ENCODE peak calls at places on chromosomes 1 and 21, in eight cellular contexts. A is heart left ventricle, J is upper lobe of right lung, I is thoracic aorta, L is heart right ventricle, F is left lung, W is pancreas, S is lower lobe of right lung. O is an unnamed sample. For H3K27me3, the result is how much of the 10 kb centered on the place peaks cover.

GRCh38 chr21:46119565-46120271 is 21.8 kb downstream of the COL6A2 start:
- DNase-seq in A (peak), J (peak), I (no peak), L (peak), F (peak), W (no peak), S (peak), O (no peak)

GRCh38 chr1:206589206-206589605 is 23.1 kb downstream of the EIF2D start:
- DNase-seq in A (peak), J (no peak), I (no peak), L (peak), F (no peak), W (no peak), S (no peak), O (no peak)

GRCh38 chr1:117312453-117313138 is 54.7 kb upstream of the MAN1A2 start:
- DNase-seq in A (no peak), J (no peak), I (no peak), L (no peak), F (no peak), W (peak), S (no peak), O (peak)

GRCh38 chr1:198681831-198682756 is 43.3 kb downstream of the PTPRC start:
- DNase-seq in A (peak), J (peak), I (no peak), L (peak), F (peak), W (no peak), S (peak), O (peak)

GRCh38 chr1:25543425-25544242 is at the start of gene LDLRAP1:
- DNase-seq in A (peak), J (peak), I (no peak), L (peak), F (peak), W (peak), S (peak), O (peak)

GRCh38 chr21:39088831-39089380 is 94.3 kb downstream of the PSMG1 start:
- DNase-seq in A (no peak), J (no peak), I (no peak), L (peak), F (no peak), W (no peak), S (no peak), O (no peak)

GRCh38 chr1:206705187-206705586 is 20.5 kb downstream of the MAPKAPK2 start:
- DNase-seq in A (no peak), J (peak), I (no peak), L (no peak), F (peak), W (no peak), S (no peak), O (no peak)

GRCh38 chr1:152034654-152035405 is 2.0 kb downstream of the S100A11 start:
- DNase-seq in A (peak), J (no peak), I (no peak), L (peak), F (no peak), W (peak), S (no peak), O (peak)

GRCh38 chr1:245156736-245157505 is 2.1 kb downstream of the KIF26B start:
- DNase-seq in A (no peak), J (no peak), I (no peak), L (no peak), F (no peak), W (peak), S (no peak), O (no peak)

GRCh38 chr1:7209340-7209739 is 424.1 kb downstream of the CAMTA1 start:
- DNase-seq in A (no peak), J (no peak), I (no peak), L (no peak), F (no peak), W (no peak), S (no peak), O (no peak)

GRCh38 chr21:39452207-39452964 is 616 bp downstream of the SH3BGR start:
- DNase-seq in A (no peak), J (no peak), I (no peak), L (no peak), F (no peak), W (no peak), S (no peak), O (no peak)

GRCh38 chr1:109806733-109807397 is 43.1 kb upstream of the EPS8L3 start:
- DNase-seq in A (no peak), J (peak), I (no peak), L (no peak), F (no peak), W (no peak), S (no peak), O (no peak)

GRCh38 chr21:37257526-37257966 is 9.6 kb downstream of the VPS26C start:
- DNase-seq in A (peak), J (peak), I (no peak), L (peak), F (peak), W (no peak), S (peak), O (no peak)

GRCh38 chr1:41813220-41813619 is 105.5 kb downstream of the HIVEP3 start:
- DNase-seq in A (no peak), J (no peak), I (no peak), L (no peak), F (no peak), W (peak), S (no peak), O (no peak)

GRCh38 chr1:102891868-102892625 is 216.3 kb downstream of the COL11A1 start:
- DNase-seq in A (no peak), J (no peak), I (no peak), L (no peak), F (no peak), W (no peak), S (no peak), O (no peak)

GRCh38 chr21:41681336-41681801 is 85.5 kb downstream of the RIPK4 start:
- DNase-seq in A (no peak), J (peak), I (no peak), L (no peak), F (no peak), W (peak), S (no peak), O (no peak)

GRCh38 chr1:116954450-116954849 is 44.7 kb downstream of the PTGFRN start:
- DNase-seq in A (no peak), J (no peak), I (no peak), L (no peak), F (no peak), W (no peak), S (no peak), O (no peak)

GRCh38 chr1:186985889-186986491 is 157.2 kb downstream of the PLA2G4A start:
- DNase-seq in A (no peak), J (no peak), I (no peak), L (peak), F (no peak), W (peak), S (no peak), O (peak)

GRCh38 chr1:8525291-8526275 is 207.7 kb downstream of the SLC45A1 start:
- DNase-seq in A (peak), J (peak), I (peak), L (peak), F (no peak), W (peak), S (peak), O (peak)

GRCh38 chr1:223716302-223716862 is 4.0 kb downstream of the CAPN2 start:
- DNase-seq in A (no peak), J (no peak), I (no peak), L (no peak), F (no peak), W (no peak), S (peak), O (peak)

GRCh38 chr1:201645956-201646355 is 107.0 kb downstream of the NAV1 start:
- DNase-seq in A (no peak), J (no peak), I (no peak), L (no peak), F (no peak), W (no peak), S (no peak), O (no peak)

GRCh38 chr1:172742599-172743500 is 83.9 kb downstream of the FASLG start:
- DNase-seq in A (no peak), J (no peak), I (no peak), L (no peak), F (no peak), W (no peak), S (no peak), O (no peak)

GRCh38 chr1:232462200-232462599 is 167.7 kb downstream of the SIPA1L2 start:
- DNase-seq in A (no peak), J (no peak), I (no peak), L (no peak), F (no peak), W (no peak), S (no peak), O (no peak)

GRCh38 chr1:223084466-223084865 is 58.6 kb downstream of the TLR5 start:
- DNase-seq in A (no peak), J (no peak), I (no peak), L (no peak), F (no peak), W (peak), S (no peak), O (no peak)

GRCh38 chr1:235867903-235868469 is 1.3 kb upstream of the LYST start:
- DNase-seq in A (no peak), J (no peak), I (no peak), L (no peak), F (no peak), W (no peak), S (no peak), O (peak)

GRCh38 chr21:24994717-24995116 is 612.6 kb downstream of the MRPL39 start:
- DNase-seq in A (no peak), J (no peak), I (no peak), L (no peak), F (no peak), W (no peak), S (no peak), O (peak)

GRCh38 chr1:109892476-109893368 is 17.9 kb upstream of the CSF1 start:
- DNase-seq in A (no peak), J (no peak), I (no peak), L (no peak), F (no peak), W (no peak), S (no peak), O (no peak)

GRCh38 chr1:72207059-72207458 is 75.3 kb downstream of the NEGR1 start:
- DNase-seq in A (no peak), J (no peak), I (no peak), L (no peak), F (no peak), W (no peak), S (no peak), O (no peak)

GRCh38 chr1:59947047-59947938 is 20.7 kb upstream of the CYP2J2 start:
- DNase-seq in A (peak), J (no peak), I (no peak), L (peak), F (no peak), W (peak), S (peak), O (no peak)

GRCh38 chr21:42640486-42640885 is 12.9 kb upstream of the PDE9A start:
- DNase-seq in A (no peak), J (no peak), I (no peak), L (no peak), F (peak), W (peak), S (peak), O (no peak)

GRCh38 chr1:218299416-218299815 is 14.3 kb downstream of the RRP15 start:
- DNase-seq in A (no peak), J (no peak), I (no peak), L (no peak), F (no peak), W (no peak), S (no peak), O (no peak)

GRCh38 chr1:233859446-233859845 is 45.0 kb upstream of the SLC35F3 start:
- DNase-seq in A (no peak), J (no peak), I (no peak), L (no peak), F (no peak), W (no peak), S (no peak), O (no peak)

GRCh38 chr1:206047271-206047670 is 5.7 kb upstream of the RHEX start:
- DNase-seq in A (no peak), J (no peak), I (no peak), L (no peak), F (no peak), W (no peak), S (no peak), O (no peak)

GRCh38 chr1:179773264-179773663 is 30.2 kb downstream of the FAM163A start:
- DNase-seq in A (no peak), J (no peak), I (no peak), L (no peak), F (no peak), W (no peak), S (no peak), O (no peak)

GRCh38 chr21:43321111-43321510 is 105.8 kb downstream of the SIK1 start:
- DNase-seq in A (no peak), J (no peak), I (no peak), L (no peak), F (peak), W (no peak), S (no peak), O (no peak)

GRCh38 chr1:66333463-66334232 is 200.3 kb upstream of the SGIP1 start:
- DNase-seq in A (peak), J (no peak), I (no peak), L (peak), F (no peak), W (no peak), S (no peak), O (no peak)

GRCh38 chr1:56468472-56468871 is 110.9 kb downstream of the PLPP3 start:
- DNase-seq in A (no peak), J (no peak), I (no peak), L (no peak), F (no peak), W (no peak), S (no peak), O (no peak)

GRCh38 chr1:44484155-44484688 is 79.2 kb downstream of the RNF220 start:
- DNase-seq in A (no peak), J (no peak), I (no peak), L (no peak), F (no peak), W (no peak), S (no peak), O (no peak)

GRCh38 chr1:2971146-2971501 is 50.1 kb upstream of the ACTRT2 start:
- DNase-seq in A (no peak), J (peak), I (no peak), L (no peak), F (peak), W (no peak), S (no peak), O (no peak)

GRCh38 chr1:2968471-2968881 is 52.8 kb upstream of the ACTRT2 start:
- DNase-seq in A (no peak), J (peak), I (no peak), L (no peak), F (peak), W (peak), S (no peak), O (no peak)

GRCh38 chr1:2970311-2971145 is 50.7 kb upstream of the ACTRT2 start:
- DNase-seq in A (no peak), J (peak), I (no peak), L (no peak), F (peak), W (no peak), S (no peak), O (no peak)

GRCh38 chr1:2969011-2969869 is 52.0 kb upstream of the ACTRT2 start:
- DNase-seq in A (no peak), J (peak), I (no peak), L (no peak), F (peak), W (no peak), S (no peak), O (no peak)

DNA sequence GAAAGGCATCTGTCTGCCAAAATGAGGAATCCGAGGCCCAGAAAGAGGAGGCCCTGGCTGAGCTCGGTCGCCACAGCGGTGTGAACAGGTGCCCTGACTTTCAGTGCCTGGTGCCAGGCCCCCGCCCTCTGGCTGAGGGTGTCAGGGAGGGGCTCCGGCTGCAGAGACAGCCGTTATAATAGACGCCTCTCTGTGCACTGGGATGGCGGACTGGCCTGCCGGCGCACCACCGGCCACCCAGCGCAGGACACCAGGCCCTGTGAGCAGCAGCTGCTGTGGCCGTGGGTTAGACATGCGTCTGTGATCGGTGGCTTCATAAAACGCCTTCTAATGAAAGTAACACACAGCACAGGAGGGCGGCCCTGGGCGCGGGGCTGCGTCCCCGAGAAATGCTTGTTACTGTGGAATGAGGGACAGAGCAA is 51.4 kb upstream of the ACTRT2 start:
- DNase-seq in A (no peak), J (peak), I (no peak), L (no peak), F (peak), W (no peak), S (no peak), O (no peak)
- H3K27me3 ChIP-seq in A (under half), J (under half), I (under half), L (under half), F (half or more), W (under half), S (under half), O (under half)

GRCh38 chr1:75136158-75136815 is 2.1 kb downstream of the LHX8 start:
- DNase-seq in A (no peak), J (no peak), I (no peak), L (no peak), F (peak), W (no peak), S (no peak), O (no peak)

GRCh38 chr1:75135829-75136142 is 1.6 kb downstream of the LHX8 start:
- DNase-seq in A (no peak), J (no peak), I (no peak), L (no peak), F (no peak), W (no peak), S (no peak), O (no peak)

GRCh38 chr1:75134656-75134938 is 409 bp downstream of the LHX8 start:
- DNase-seq in A (no peak), J (no peak), I (no peak), L (no peak), F (peak), W (no peak), S (no peak), O (no peak)

GRCh38 chr1:75133754-75134655 is at the start of gene LHX8:
- DNase-seq in A (no peak), J (no peak), I (no peak), L (no peak), F (no peak), W (no peak), S (no peak), O (no peak)

GRCh38 chr1:75134939-75135828 is 996 bp downstream of the LHX8 start:
- DNase-seq in A (no peak), J (no peak), I (no peak), L (no peak), F (peak), W (no peak), S (no peak), O (no peak)
- H3K4me3 ChIP-seq in A (peak), J (peak), I (peak), L (peak), F (peak), W (no peak), S (peak), O (peak)

DNA sequence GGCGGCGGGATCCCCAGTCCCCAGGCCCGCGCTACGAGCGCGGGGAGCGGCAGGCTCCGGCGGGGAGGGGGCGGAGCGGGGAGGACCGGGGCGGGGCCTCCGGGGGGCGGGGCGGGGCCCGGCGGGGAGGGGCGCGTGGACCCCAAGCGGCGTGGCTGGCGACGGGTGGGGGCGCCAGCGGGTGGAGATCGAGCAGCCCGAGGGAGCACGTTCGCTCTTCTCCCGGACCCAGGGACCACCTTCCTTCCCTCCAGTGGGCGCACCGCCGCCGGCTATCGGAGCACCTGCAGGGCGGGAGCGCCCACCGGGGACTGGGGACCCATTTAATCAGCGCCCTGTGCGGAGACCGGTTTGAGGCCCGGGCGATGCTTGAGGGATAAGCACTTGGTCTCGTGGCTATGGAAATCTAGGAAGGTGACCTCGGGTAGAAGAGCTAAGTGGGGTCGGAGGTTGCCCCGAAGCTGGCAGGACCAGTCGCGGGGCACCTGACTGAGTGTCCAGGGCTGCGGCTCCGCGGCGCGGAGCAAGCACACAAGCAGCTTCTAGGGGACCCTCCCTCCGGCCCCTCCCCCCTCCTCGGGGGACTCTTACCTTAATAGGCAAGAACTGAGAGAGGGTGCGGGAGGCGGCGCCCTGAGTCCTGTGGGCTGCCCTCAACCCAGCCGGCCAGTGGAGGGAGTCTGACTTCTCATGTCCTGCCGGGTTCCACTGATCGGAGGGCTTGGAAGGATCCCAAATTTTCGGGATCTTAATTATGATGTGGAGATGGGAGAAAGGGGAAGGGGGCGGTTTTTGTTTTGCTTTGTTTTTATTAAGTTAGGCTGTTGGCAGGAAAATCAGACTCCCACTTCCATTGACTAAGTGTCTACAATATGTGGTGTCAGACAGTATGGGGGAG is at the start of gene TSPAN2:
- DNase-seq in A (peak), J (peak), I (peak), L (peak), F (peak), W (peak), S (peak), O (no peak)
- TF ChIP-seq CTCF in A (peak), J (peak), I (peak), L (peak), F (no peak), W (no peak), S (peak), O (no peak)

GRCh38 chr1:160795951-160796383 is at the start of gene LY9:
- DNase-seq in A (no peak), J (no peak), I (no peak), L (no peak), F (no peak), W (no peak), S (no peak), O (peak)

GRCh38 chr1:160798439-160798838 is 2.5 kb downstream of the LY9 start:
- DNase-seq in A (no peak), J (no peak), I (no peak), L (no peak), F (no peak), W (no peak), S (no peak), O (no peak)

GRCh38 chr1:160797861-160798273 is 1.9 kb downstream of the LY9 start:
- DNase-seq in A (no peak), J (no peak), I (no peak), L (no peak), F (no peak), W (no peak), S (no peak), O (no peak)

GRCh38 chr1:160797163-160797797 is 1.3 kb downstream of the LY9 start:
- DNase-seq in A (no peak), J (no peak), I (no peak), L (no peak), F (no peak), W (no peak), S (no peak), O (peak)

GRCh38 chr1:160794396-160794795 is 1.6 kb upstream of the LY9 start:
- DNase-seq in A (no peak), J (no peak), I (no peak), L (no peak), F (no peak), W (no peak), S (no peak), O (no peak)
- H3K27me3 ChIP-seq in A (under half), J (under half), I (under half), L (under half), F (under half), W (under half), S (under half), O (under half)

DNA sequence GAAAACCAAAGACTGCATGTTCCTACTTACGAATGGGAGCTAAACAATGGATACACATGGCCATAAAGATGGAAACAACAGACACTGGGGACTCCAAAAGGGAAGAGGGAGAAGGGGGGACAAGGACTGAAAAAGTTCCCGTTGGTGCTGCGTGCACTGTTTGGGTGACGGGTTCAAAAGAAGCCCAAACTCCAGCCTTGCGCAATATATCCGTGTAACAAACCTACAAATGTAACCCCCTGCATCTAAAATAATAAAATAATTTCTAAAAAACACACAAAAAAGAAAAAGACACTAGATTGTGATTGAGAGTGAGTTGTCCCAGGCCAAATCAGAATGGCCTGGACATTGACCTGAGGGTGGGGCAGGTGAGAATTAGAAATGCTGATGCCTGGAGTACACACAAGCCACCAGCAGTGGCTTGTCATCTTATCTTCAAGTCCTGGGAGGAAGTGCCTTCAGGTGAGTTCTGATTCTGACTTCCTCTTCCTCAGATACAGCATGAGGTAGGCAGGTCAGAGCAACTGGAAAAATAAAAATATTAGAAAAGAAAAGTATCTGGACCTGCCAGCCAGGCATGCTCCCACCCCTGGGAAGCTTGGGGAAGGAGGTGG is 54.7 kb downstream of the SPATA46 start:
- DNase-seq in A (no peak), J (no peak), I (no peak), L (no peak), F (no peak), W (no peak), S (no peak), O (no peak)
- H3K4me3 ChIP-seq in A (no peak), J (no peak), I (no peak), L (no peak), F (no peak), W (no peak), S (no peak), O (no peak)